ENCODE peak calls at places on chromosomes 6 and 20, in four cellular contexts. Y is NB4, A is right lobe of liver, M is Peyer's patch. Q is an unnamed sample.

GRCh38 chr6:31049518-31049917 is 39.2 kb downstream of the MUC22 start:
- DNase-seq in M (no peak), A (no peak), Y (no peak), Q (no peak)

GRCh38 chr20:17407550-17407949 is 123.6 kb downstream of the BFSP1 start:
- DNase-seq in A (no peak), M (no peak), Y (no peak), Q (no peak)

GRCh38 chr6:46186583-46186982 is 15.8 kb upstream of the ENPP5 start:
- DNase-seq in M (no peak), A (no peak), Y (no peak), Q (no peak)

GRCh38 chr6:63058601-63059000 is 152.7 kb upstream of the FKBP1C start:
- DNase-seq in M (no peak), A (no peak), Y (peak), Q (no peak)

GRCh38 chr6:138103876-138104275 is 3.3 kb downstream of the PERP start:
- DNase-seq in M (no peak), Y (no peak), A (no peak), Q (no peak)

GRCh38 chr6:24827162-24827561 is 28.4 kb upstream of the ARMH2 start:
- DNase-seq in Y (no peak), M (no peak), A (no peak), Q (no peak)

GRCh38 chr20:7161690-7162089 is 394.2 kb downstream of the BMP2 start:
- DNase-seq in M (no peak), A (peak), Y (peak), Q (no peak)

GRCh38 chr6:75126518-75126917 is 79.3 kb downstream of the COL12A1 start:
- DNase-seq in M (no peak), A (no peak), Y (no peak), Q (no peak)

GRCh38 chr20:62320581-62321354 is 18.0 kb downstream of the ADRM1 start:
- DNase-seq in M (no peak), A (peak), Y (no peak), Q (peak)

GRCh38 chr6:131258010-131258652 is 122.9 kb downstream of the AKAP7 start:
- DNase-seq in Y (no peak), M (no peak), A (no peak), Q (no peak)

GRCh38 chr20:46099491-46100287 is 9.9 kb upstream of the NCOA5 start:
- DNase-seq in Y (no peak), A (no peak), M (peak), Q (peak)

GRCh38 chr6:101085327-101085726 is 204.2 kb upstream of the ASCC3 start:
- DNase-seq in M (no peak), Y (no peak), A (no peak), Q (no peak)

GRCh38 chr6:165658395-165659058 is 4.5 kb downstream of the PDE10A start:
- DNase-seq in Y (no peak), A (no peak), M (no peak), Q (no peak)

GRCh38 chr6:14711704-14712397 is 534.0 kb upstream of the JARID2 start:
- DNase-seq in Y (no peak), M (no peak), A (no peak), Q (peak)

GRCh38 chr6:82589509-82590206 is 226.0 kb downstream of the TPBG start:
- DNase-seq in M (no peak), A (no peak), Y (peak), Q (no peak)

GRCh38 chr6:155030148-155030720 is 35.1 kb downstream of the TIAM2 start:
- DNase-seq in Y (no peak), M (no peak), A (no peak), Q (no peak)

GRCh38 chr20:64049887-64050260 is 435 bp upstream of the SOX18 start:
- DNase-seq in M (no peak), Y (peak), A (no peak), Q (no peak)

DNA sequence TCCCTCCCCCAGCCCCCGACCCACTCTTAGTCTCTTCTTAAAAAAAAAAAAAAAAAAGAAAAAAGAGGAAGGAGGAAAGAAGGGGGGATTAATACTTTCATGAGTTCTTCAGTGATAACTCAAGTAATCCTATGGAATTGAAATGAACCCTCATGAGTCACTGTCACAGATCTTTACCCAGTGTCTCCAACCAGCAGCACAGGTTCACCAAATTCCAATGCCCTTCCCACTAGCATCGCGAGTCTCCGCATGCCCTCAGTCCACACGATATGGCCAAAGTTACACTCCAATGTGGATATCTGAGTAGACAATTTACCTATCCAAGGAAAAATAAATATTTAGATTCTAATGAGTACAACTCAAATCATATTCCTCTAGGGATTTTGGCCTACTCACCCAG is 74.5 kb downstream of the MDN1 start:
- DNase-seq in A (no peak), Y (no peak), M (no peak), Q (no peak)
- TF ChIP-seq POLR2A in A (no peak), Y (no peak), M (no peak), Q (no peak)

DNA sequence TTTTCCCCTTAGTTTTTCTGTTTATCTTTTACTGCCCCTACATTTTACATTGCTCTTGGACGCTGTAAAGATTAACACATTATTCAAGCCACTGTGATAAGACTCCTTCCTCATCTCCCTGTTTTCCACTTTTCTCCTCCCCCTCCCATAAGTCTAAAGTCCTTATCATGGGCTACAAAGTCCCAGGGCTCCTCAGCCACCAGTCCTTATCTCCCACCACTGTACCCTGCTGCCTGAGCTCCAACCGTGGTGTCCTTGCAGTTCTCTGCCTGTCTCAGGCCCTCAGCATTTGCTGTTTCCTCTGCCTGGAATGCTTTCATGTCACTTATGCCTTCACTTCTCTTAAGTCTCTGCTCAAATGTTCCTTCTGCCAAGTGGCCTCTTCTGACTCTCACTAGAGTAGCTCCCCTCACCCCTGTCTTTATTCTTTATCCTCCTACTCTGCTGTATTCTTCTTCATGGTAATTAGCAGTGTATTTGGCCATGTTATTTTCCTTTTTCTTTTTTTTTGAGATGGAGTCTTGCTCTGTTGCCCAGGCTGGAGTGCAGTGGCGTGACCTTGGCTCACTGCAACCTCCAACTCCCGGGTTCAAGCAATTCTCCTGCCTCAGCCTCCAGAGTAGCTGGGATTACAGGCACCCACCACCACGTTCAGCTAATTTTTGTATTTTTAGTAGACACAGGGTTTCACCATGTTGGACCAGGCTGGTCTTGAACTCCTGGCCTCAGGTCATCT is 10.8 kb upstream of the LATS1 start:
- DNase-seq in M (no peak), Y (no peak), A (no peak), Q (peak)
- TF ChIP-seq POLR2A in M (no peak), Y (no peak), A (no peak), Q (peak)

DNA sequence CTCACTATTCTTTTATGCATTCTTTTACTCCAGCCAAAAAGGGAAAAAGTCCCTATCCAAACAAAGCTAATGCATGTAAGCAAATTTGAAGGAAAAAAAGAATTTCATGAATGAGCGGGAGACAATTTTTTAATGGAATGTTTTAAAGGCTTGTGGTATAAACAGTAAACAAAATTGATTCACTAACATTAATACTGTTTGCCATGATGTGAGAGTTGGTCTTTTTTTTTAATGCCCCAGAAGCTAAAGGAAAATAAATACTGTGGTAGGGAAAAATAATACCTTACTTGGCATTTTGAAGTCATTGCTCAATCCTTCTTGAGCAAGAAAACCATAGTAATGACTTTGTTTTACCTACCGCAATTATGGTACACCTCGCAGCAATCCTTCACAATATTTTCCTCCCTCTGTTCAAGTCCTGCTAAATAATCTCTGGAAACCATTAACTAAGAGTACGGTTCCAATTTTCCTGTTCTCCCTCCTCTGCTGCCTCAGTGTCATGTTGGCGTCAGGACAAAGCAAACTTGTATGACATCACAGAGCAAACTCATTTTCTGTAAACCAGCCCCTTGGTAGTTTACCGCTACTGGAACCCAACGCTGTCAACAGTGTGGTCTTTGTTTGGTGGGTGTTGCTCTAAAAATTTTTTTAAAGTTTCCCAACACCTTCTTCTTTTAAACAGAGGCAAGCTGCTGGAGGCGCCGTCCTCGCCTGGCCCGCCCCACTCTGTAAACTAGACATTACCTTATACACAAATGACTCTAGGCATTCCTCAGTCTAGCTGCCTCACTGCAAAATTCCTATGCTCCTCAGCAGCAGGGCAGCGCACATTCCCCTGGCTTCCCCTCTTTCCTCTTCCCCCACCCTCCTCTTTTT is 78.8 kb downstream of the BACH2 start:
- DNase-seq in A (peak), Y (no peak), M (no peak), Q (no peak)
- TF ChIP-seq POLR2A in A (no peak), Y (no peak), M (no peak), Q (no peak)

DNA sequence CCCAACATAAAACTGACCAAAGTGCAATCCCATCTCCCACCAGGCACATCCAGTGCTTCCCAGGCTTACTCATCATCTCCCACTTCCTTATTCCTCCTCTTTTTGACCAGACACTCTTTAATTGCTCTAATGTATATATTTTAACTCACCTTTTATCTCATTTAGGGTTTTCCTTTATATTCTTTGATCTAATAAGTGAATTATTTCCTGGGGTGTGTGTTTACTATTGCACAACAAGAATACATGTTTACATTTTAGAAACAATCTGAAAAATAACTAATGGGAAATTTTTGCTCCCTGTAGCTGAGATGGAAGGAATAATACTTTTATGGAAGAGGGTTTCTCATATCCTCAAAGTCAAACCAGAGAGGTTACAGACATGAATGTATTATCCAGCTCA is 18.4 kb downstream of the RHAG start:
- DNase-seq in A (no peak), Y (no peak), M (no peak), Q (no peak)
- TF ChIP-seq POLR2A in A (no peak), Y (no peak), M (no peak), Q (no peak)

DNA sequence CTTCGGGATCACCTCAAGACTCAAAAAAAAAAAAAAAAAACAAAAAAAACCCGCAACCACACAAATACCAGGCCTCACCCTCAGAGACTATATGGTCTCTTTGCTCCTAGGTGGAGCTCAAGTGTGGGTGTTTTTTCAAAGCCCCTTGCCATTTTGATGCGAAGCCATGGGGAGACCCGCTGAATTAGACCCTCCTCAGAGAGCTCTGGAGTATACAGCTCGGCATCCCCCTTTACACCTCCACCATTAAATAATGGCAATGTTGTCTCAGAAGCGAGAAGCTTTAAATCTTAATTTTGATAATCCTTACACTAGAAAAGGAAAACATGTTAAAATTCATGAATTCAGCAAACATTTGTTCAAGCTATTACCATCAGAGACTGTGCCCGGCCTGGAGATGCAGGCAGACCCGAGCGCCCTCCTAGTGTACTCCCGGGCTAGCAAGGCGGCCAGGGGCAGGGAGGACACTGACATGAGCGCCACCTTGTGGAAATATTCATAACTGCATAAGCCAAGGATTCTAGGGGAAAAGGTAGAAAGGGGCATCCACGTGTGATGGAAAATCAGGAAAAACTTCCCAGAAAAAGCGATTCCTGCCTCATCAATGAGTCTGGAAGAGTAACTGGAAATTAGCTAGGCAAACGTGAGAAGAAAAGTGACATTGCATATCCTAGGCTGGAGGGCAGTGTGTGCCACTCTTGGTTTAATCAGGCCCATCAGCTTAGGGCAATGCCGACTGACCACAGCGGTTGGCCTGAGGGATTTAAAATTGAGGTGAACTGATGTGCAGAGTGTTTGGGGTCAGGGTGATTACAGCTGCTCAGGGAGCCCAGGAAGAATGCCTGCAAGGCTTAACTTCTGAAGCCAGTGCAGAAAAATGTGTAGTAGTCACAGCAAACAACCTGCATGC is 72.5 kb downstream of the B3GAT2 start:
- DNase-seq in A (peak), Y (peak), M (peak), Q (peak)
- TF ChIP-seq POLR2A in A (no peak), Y (no peak), M (no peak), Q (no peak)

GRCh38 chr6:43771858-43772570 is 2.0 kb downstream of the VEGFA start:
- DNase-seq in M (peak), A (peak), Y (peak), Q (peak)
- TF ChIP-seq POLR2A in M (no peak), A (no peak), Y (peak), Q (no peak)

DNA sequence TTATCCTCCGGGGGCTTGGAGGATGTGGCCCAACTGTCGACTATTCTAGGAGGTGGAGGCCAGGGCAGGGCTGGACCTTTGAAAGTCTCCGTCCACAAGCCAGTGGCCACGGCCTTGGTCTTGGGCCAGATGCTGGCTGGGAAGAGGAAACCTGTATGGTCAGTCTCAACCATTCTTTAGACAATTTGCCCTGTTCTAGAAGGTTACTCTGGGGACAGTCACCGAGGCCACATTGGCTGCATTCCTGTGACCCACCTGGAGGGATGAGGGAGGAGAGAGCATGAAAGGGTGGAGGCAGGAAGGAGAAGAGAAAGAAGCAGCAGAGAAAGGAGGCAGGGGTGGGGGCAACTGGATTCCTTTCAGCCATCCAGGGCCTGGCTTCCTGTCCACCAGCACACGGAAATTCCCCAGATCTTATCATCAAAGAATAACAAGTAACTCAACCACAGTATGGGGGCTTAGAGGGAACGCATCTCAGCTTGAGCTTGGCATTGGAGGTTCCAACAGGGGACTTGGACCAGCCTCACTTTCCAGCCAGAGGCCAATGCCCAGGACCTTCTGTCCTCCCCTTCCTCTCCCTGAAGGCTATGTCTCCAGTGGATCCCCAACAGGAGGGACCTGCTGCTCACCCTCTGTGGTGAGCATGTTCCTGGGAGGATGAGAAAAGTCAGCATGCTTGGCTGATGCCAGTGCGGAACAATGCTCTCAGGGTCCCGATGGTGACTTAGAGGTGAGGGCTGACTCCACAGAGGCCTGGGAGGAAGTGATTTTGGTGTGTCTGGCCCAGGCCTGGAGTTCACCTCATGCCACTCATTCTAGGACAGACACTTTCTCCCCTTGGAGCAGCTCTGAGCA is 30.4 kb downstream of the TGM2 start:
- DNase-seq in M (no peak), Y (peak), A (peak), Q (no peak)
- TF ChIP-seq POLR2A in M (no peak), Y (no peak), A (no peak), Q (no peak)

DNA sequence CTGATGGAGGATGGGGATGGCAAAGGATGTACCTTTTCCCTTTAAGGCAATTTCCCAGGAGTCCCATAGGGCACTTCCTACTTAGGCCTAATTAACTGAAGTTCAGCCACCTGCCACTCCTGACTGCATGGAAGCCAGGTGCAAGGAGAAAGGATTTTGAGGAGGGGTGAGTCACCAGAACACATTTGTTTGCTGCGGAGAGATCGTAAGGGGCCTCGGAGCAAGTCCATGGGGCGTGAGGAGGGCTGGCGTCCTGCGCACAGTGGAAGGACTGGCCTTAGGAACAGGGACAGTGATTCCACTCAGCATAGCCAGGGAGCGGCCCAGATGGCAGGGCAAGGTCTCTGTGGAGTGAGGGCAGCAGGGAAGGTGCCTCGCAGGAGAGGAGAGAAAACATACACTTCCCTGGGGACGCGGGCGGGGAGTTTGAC is 11.8 kb upstream of the MAP1LC3A start:
- DNase-seq in Y (no peak), A (no peak), M (no peak), Q (no peak)
- TF ChIP-seq POLR2A in Y (no peak), A (no peak), M (peak), Q (no peak)

GRCh38 chr6:56539503-56540105 is 103.1 kb downstream of the DST start:
- DNase-seq in Y (no peak), A (no peak), M (no peak), Q (no peak)

GRCh38 chr6:56540232-56540631 is 102.5 kb downstream of the DST start:
- DNase-seq in A (no peak), M (no peak), Y (peak), Q (peak)

GRCh38 chr6:56541736-56542366 is 100.8 kb downstream of the DST start:
- DNase-seq in A (no peak), M (no peak), Y (no peak), Q (peak)

GRCh38 chr6:56540950-56541600 is 101.6 kb downstream of the DST start:
- DNase-seq in Y (peak), M (no peak), A (no peak), Q (peak)

GRCh38 chr6:56542367-56543331 is 100.0 kb downstream of the DST start:
- DNase-seq in Y (peak), M (peak), A (peak), Q (peak)
- TF ChIP-seq POLR2A in Y (peak), M (peak), A (peak), Q (peak)

Q was measured in erythroblast.